ENCODE peak calls at places on chromosomes 4 and X, in nine cellular contexts. F is fibroblast of lung; J is T follicular helper cell; T is glutamatergic neuron; H is brain microvascular endothelial cell; K is activated CD4-positive, alpha-beta T cell treated with anti-CD3 and anti-CD28 coated beads, Interleukin-2, amount 10 ng/mL, durations not matched to agents 24 days and 14 days; O is activated naive CD4-positive, alpha-beta T cell treated with anti-CD3 and anti-CD28 coated beads, Interleukin-2, amount 50 U/mL, for 72 hours; D is GM12865; W is ELR. L is an unnamed sample.
A peak's percentile ranks its signal among the peaks of the same experiment; 100 is the strongest.

GRCh38 chr4:73853246-73853704 is at the start of gene PF4V1:
- DNase-seq in F (peak; percentile 40), J (no peak), T (no peak), H (no peak), K (no peak), O (no peak), D (no peak), W (peak; percentile 21), L (no peak)

GRCh38 chr4:183637461-183637860 is 21.5 kb downstream of the RWDD4 start:
- DNase-seq in F (peak; percentile 73), J (no peak), T (no peak), H (no peak), K (no peak), O (no peak), D (no peak), W (peak; percentile 68), L (peak; percentile 42)

GRCh38 chrX:67568769-67569168 is 24.9 kb downstream of the AR start:
- DNase-seq in F (peak; percentile 28), J (no peak), T (no peak), H (no peak), K (no peak), O (no peak), D (no peak), W (no peak), L (no peak)

GRCh38 chr4:182881928-182882327 is 35.3 kb downstream of the DCTD start:
- DNase-seq in F (peak; percentile 21), J (no peak), T (peak; percentile 55), H (no peak), K (no peak), O (no peak), D (no peak), W (no peak), L (no peak)

GRCh38 chr4:30753316-30753715 is 33.1 kb downstream of the PCDH7 start:
- DNase-seq in F (peak; percentile 87), J (no peak), T (no peak), H (no peak), K (no peak), O (no peak), D (no peak), W (peak; percentile 62), L (no peak)

GRCh38 chr4:119728692-119729593 is 100.3 kb upstream of the PDE5A start:
- DNase-seq in F (peak; percentile 68), J (no peak), T (no peak), H (no peak), K (no peak), O (no peak), D (no peak), W (peak; percentile 31), L (no peak)

GRCh38 chrX:65610040-65610439 is 57.4 kb upstream of the MSN start:
- DNase-seq in F (no peak), J (no peak), T (no peak), H (no peak), K (peak; percentile 18), O (no peak), D (no peak), W (no peak), L (no peak)

GRCh38 chr4:111854494-111855087 is 290.7 kb upstream of the FAM241A start:
- DNase-seq in F (peak; percentile 19), J (no peak), T (no peak), H (peak; percentile 3), K (peak; percentile 64), O (no peak), D (peak; percentile 37), W (peak; percentile 55), L (peak; percentile 25)

GRCh38 chr4:161799687-161800086 is 364.1 kb downstream of the FSTL5 start:
- DNase-seq in F (peak; percentile 58), J (no peak), T (no peak), H (no peak), K (no peak), O (no peak), D (no peak), W (peak; percentile 22), L (no peak)

GRCh38 chrX:33336783-33337182 is 125.4 kb upstream of the DMD start:
- DNase-seq in F (no peak), J (no peak), T (no peak), H (peak; percentile 11), K (no peak), O (no peak), D (peak; percentile 0), W (peak; percentile 0), L (peak; percentile 0)

L was measured in ACHN.